ENCODE peak calls at places on chromosomes 16 and 17, in four cellular contexts. B, Z, I and P are unnamed samples.

GRCh38 chr17:62780951-62781350 is 27.2 kb downstream of the MARCHF10 start:
- DNase-seq in B (no peak), Z (peak; percentile 43), I (no peak), P (no peak)

GRCh38 chr16:54936979-54937672 is 6.5 kb downstream of the IRX5 start:
- DNase-seq in B (peak; percentile 79), Z (peak; percentile 93), I (peak; percentile 94), P (peak; percentile 67)

GRCh38 chr17:67452681-67453554 is 75.8 kb downstream of the PITPNC1 start:
- DNase-seq in B (no peak), Z (no peak), I (no peak), P (no peak)

GRCh38 chr17:40399185-40399584 is 18.5 kb downstream of the TOP2A start:
- DNase-seq in B (no peak), Z (peak; percentile 76), I (peak; percentile 73), P (peak; percentile 75)

GRCh38 chr17:9054611-9055010 is 33.3 kb downstream of the NTN1 start:
- DNase-seq in B (peak; percentile 93), Z (no peak), I (peak; percentile 96), P (no peak)

GRCh38 chr17:47305302-47305923 is 18.3 kb upstream of the EFCAB13 start:
- DNase-seq in B (no peak), Z (peak; percentile 89), I (no peak), P (no peak)

GRCh38 chr17:19958023-19958422 is 19.6 kb downstream of the AKAP10 start:
- DNase-seq in B (peak; percentile 69), Z (peak; percentile 80), I (peak; percentile 64), P (peak; percentile 48)

GRCh38 chr16:24540575-24541240 is 1.3 kb downstream of the RBBP6 start:
- DNase-seq in B (no peak), Z (peak; percentile 55), I (peak; percentile 40), P (peak; percentile 38)

GRCh38 chr16:84603115-84603816 is 14.6 kb downstream of the COTL1 start:
- DNase-seq in B (no peak), Z (peak; percentile 99), I (no peak), P (peak; percentile 61)

GRCh38 chr17:73335591-73336503 is 24.0 kb upstream of the CDC42EP4 start:
- DNase-seq in B (no peak), Z (no peak), I (no peak), P (no peak)

GRCh38 chr17:65294184-65294719 is 157.1 kb downstream of the RGS9 start:
- DNase-seq in B (peak; percentile 94), Z (peak; percentile 83), I (peak; percentile 86), P (peak; percentile 86)

GRCh38 chr16:86031141-86031678 is 132.2 kb downstream of the IRF8 start:
- DNase-seq in B (no peak), Z (no peak), I (peak; percentile 19), P (no peak)

GRCh38 chr17:82243648-82244412 is 15.0 kb downstream of the SLC16A3 start:
- DNase-seq in B (no peak), Z (no peak), I (no peak), P (no peak)

GRCh38 chr17:77189148-77189547 is 48.4 kb downstream of the SEC14L1 start:
- DNase-seq in B (no peak), Z (no peak), I (no peak), P (no peak)

GRCh38 chr16:87350031-87350430 is 32.8 kb upstream of the C16orf95 start:
- DNase-seq in B (no peak), Z (no peak), I (no peak), P (no peak)

GRCh38 chr17:32279933-32280716 is 14.5 kb downstream of the RHBDL3 start:
- DNase-seq in B (peak; percentile 91), Z (no peak), I (peak; percentile 90), P (no peak)

GRCh38 chr17:38549285-38549684 is 56.5 kb downstream of the SRCIN1 start:
- DNase-seq in B (no peak), Z (no peak), I (no peak), P (no peak)

GRCh38 chr16:23742761-23743160 is 12.1 kb upstream of the CHP2 start:
- DNase-seq in B (no peak), Z (no peak), I (peak; percentile 72), P (no peak)

GRCh38 chr17:10738516-10739258 is 8.9 kb upstream of the TMEM220 start:
- DNase-seq in B (peak; percentile 23), Z (peak; percentile 22), I (no peak), P (no peak)

GRCh38 chr16:10992797-10993196 is 48.4 kb downstream of the CLEC16A start:
- DNase-seq in B (peak; percentile 50), Z (peak; percentile 92), I (peak; percentile 21), P (no peak)

GRCh38 chr16:89015271-89015859 is 38.4 kb upstream of the CBFA2T3 start:
- DNase-seq in B (no peak), Z (no peak), I (no peak), P (no peak)

GRCh38 chr17:59129814-59130213 is 23.1 kb upstream of the TRIM37 start:
- DNase-seq in B (no peak), Z (no peak), I (no peak), P (no peak)

GRCh38 chr16:4032768-4033167 is 83.5 kb downstream of the ADCY9 start:
- DNase-seq in B (no peak), Z (peak; percentile 58), I (no peak), P (no peak)

GRCh38 chr16:1224558-1224957 is 510 bp downstream of the TPSG1 start:
- DNase-seq in B (no peak), Z (no peak), I (no peak), P (no peak)

GRCh38 chr16:48609453-48610023 is 442 bp downstream of the N4BP1 start:
- DNase-seq in B (peak; percentile 43), Z (peak; percentile 83), I (peak; percentile 63), P (peak; percentile 79)

GRCh38 chr17:66308856-66309255 is 6.4 kb downstream of the PRKCA start:
- DNase-seq in B (no peak), Z (peak; percentile 7), I (no peak), P (no peak)

GRCh38 chr17:17919169-17920107 is 52.8 kb downstream of the TOM1L2 start:
- DNase-seq in B (peak; percentile 90), Z (peak; percentile 80), I (peak; percentile 89), P (peak; percentile 91)

GRCh38 chr16:9429946-9430345 is 338.5 kb downstream of the HAPSTR1 start:
- DNase-seq in B (no peak), Z (no peak), I (no peak), P (no peak)

DNA sequence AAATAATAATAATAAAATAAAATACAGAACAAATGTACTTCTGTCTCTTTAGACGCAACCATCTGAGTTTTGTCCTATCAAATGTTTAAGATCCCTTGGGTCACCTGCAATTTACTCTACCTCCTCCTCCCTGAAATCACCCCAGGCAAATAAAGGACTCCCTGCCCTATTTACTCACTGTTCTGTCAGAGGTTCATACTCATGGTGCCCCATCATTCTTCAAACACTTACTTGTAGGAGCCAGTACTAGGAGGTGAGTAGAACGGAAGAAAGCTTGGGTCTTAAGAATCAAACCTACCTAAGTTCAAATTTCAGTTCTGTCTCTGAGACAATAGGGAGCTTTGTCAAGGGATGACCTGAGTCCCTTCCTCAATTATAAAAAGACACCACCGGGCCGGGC is 3.8 kb downstream of the TBC1D10B start:
- DNase-seq in B (no peak), Z (peak; percentile 32), I (no peak), P (no peak)
- H3K4me2 ChIP-seq in B (no peak overlapping the region), Z (peak overlapping the region; percentile 100), I (no peak overlapping the region), P (peak overlapping the region; percentile 96)

GRCh38 chr17:49076575-49077384 is 55.8 kb upstream of the B4GALNT2 start:
- DNase-seq in B (no peak), Z (peak; percentile 79), I (no peak), P (no peak)
- H3K4me2 ChIP-seq in B (no peak overlapping the region), Z (no peak overlapping the region), I (no peak overlapping the region), P (no peak overlapping the region)

GRCh38 chr16:57686577-57686976 is 8.0 kb upstream of the DRC7 start:
- DNase-seq in B (no peak), Z (no peak), I (no peak), P (no peak)
- H3K4me2 ChIP-seq in B (no peak overlapping the region), Z (no peak overlapping the region), I (no peak overlapping the region), P (no peak overlapping the region)

DNA sequence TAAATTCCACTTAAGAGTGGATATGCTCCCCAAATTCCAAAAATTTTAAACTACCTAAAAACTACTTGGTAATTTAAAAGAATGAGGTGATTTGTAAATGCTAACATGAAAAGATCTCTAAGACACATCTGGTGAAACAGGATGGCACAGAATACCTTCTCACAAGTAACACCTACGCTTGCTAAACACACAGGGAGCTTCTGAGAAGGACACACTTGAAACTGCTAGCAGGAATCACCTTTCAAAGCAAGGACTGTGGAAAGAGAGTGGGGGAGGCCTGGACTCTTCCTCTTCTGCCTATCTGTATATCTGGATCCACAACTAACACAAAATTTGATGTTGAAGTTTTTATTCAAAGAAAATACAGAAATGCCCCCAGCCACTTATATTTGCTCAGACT is 52.4 kb downstream of the CYTH1 start:
- DNase-seq in B (no peak), Z (no peak), I (no peak), P (no peak)
- H3K4me2 ChIP-seq in B (no peak overlapping the region), Z (no peak overlapping the region), I (no peak overlapping the region), P (no peak overlapping the region)

DNA sequence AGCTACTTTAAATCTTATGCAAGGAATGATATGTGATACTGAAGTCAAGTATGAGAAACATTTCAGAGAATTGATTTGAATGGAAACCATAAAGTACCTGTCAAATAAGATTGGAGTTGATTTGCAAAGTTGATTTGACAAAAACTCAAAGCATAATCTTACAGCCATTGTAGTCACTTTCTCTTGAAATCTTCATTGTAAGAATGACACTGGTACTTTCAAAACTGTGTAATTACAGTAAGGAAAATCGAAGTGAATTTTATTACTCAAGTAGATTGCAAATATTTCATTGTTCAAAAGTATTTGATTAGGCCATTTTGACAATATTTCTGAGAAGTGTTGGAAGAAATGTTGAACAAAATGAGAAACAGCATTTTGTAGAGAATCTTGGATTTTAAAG is 3.6 kb downstream of the CPD start:
- DNase-seq in B (no peak), Z (no peak), I (no peak), P (no peak)
- H3K4me2 ChIP-seq in B (no peak overlapping the region), Z (peak overlapping the region; percentile 96), I (no peak overlapping the region), P (peak overlapping the region; percentile 90)